ENCODE peak calls at places on chromosomes 16 and 17, in five cellular contexts. E, P, H, X and C are unnamed samples.

GRCh38 chr16:74448990-74449389 is 27.7 kb upstream of the CLEC18B start:
- DNase-seq in P (no peak), H (no peak), E (no peak), X (no peak), C (no peak)

GRCh38 chr17:58280480-58281217 is at the start of gene MPO:
- DNase-seq in E (peak; percentile 70), H (no peak), P (no peak), X (no peak), C (peak; percentile 30)

GRCh38 chr17:9256944-9257629 is 235.8 kb downstream of the NTN1 start:
- DNase-seq in P (no peak), H (no peak), X (no peak), E (no peak), C (no peak)

GRCh38 chr17:41895617-41896016 is 23.1 kb downstream of the ACLY start:
- DNase-seq in P (no peak), E (no peak), X (no peak), H (no peak), C (no peak)

GRCh38 chr17:27649929-27650328 is 18.9 kb downstream of the LGALS9 start:
- DNase-seq in H (no peak), P (no peak), X (no peak), E (no peak), C (no peak)

GRCh38 chr17:63171428-63172205 is 205.6 kb downstream of the TANC2 start:
- DNase-seq in X (no peak), P (no peak), E (peak; percentile 53), H (no peak), C (peak; percentile 26)

GRCh38 chr16:31451681-31452351 is 7.5 kb upstream of the ARMC5 start:
- DNase-seq in X (peak; percentile 24), P (peak; percentile 59), H (peak; percentile 61), E (peak; percentile 89), C (peak; percentile 37)

GRCh38 chr16:69881141-69881540 is 70.0 kb upstream of the CLEC18A start:
- DNase-seq in P (no peak), H (no peak), X (no peak), E (no peak), C (no peak)

GRCh38 chr17:40356906-40357861 is 7.4 kb downstream of the GJD3 start:
- DNase-seq in E (no peak), H (no peak), P (no peak), X (no peak), C (no peak)

GRCh38 chr17:47698749-47699535 is 5.0 kb downstream of the TBKBP1 start:
- DNase-seq in P (peak; percentile 82), H (peak; percentile 88), X (peak; percentile 29), E (peak; percentile 80), C (peak; percentile 22)

GRCh38 chr17:16926061-16926511 is 45.8 kb downstream of the TNFRSF13B start:
- DNase-seq in P (no peak), H (peak; percentile 4), E (no peak), X (no peak), C (no peak)

GRCh38 chr17:38844261-38844757 is 9.2 kb downstream of the RPL23 start:
- DNase-seq in H (no peak), E (peak; percentile 65), X (no peak), P (no peak), C (no peak)

GRCh38 chr17:1469231-1469852 is 13.3 kb upstream of the CRK start:
- DNase-seq in H (no peak), X (no peak), P (no peak), E (peak; percentile 40), C (no peak)

GRCh38 chr17:16215002-16215272 is 397 bp downstream of the NCOR1 start:
- DNase-seq in E (peak; percentile 63), H (peak; percentile 67), X (no peak), P (peak; percentile 63), C (peak; percentile 52)

GRCh38 chr17:19533718-19534561 is at the start of gene SLC47A1:
- DNase-seq in X (no peak), H (peak; percentile 42), E (peak; percentile 55), P (peak; percentile 33), C (no peak)

GRCh38 chr17:57956311-57957119 is 1.3 kb upstream of the CUEDC1 start:
- DNase-seq in E (peak; percentile 93), H (no peak), P (no peak), X (no peak), C (peak; percentile 53)

GRCh38 chr17:79988163-79988971 is 47.3 kb downstream of the TBC1D16 start:
- DNase-seq in X (no peak), P (no peak), H (no peak), E (no peak), C (no peak)

GRCh38 chr17:7745748-7746470 is 28.4 kb downstream of the DNAH2 start:
- DNase-seq in X (no peak), P (peak; percentile 30), H (no peak), E (no peak), C (no peak)